ENCODE peak calls at places on chromosomes 5 and 9, in four cellular contexts. B, G, S and T are unnamed samples.

GRCh38 chr5:135320718-135321484 is 78.1 kb downstream of the MACROH2A1 start:
- DNase-seq in S (no peak), B (no peak), G (no peak), T (no peak)

GRCh38 chr5:148384389-148384756 is 615 bp downstream of the FBXO38 start:
- DNase-seq in G (no peak), B (peak; percentile 17), S (peak; percentile 14), T (no peak)

GRCh38 chr5:73311291-73312110 is 137.1 kb downstream of the FOXD1 start:
- DNase-seq in S (no peak), G (peak; percentile 47), B (peak; percentile 62), T (no peak)

GRCh38 chr5:112914584-112914983 is 7.4 kb downstream of the REEP5 start:
- DNase-seq in G (no peak), S (no peak), B (no peak), T (no peak)

GRCh38 chr9:126514037-126514821 is 99.5 kb upstream of the LMX1B start:
- DNase-seq in G (peak; percentile 30), B (peak; percentile 87), S (peak; percentile 92), T (peak; percentile 66)

GRCh38 chr5:39713224-39713911 is 288.6 kb upstream of the DAB2 start:
- DNase-seq in S (no peak), B (no peak), G (peak; percentile 93), T (no peak)

GRCh38 chr9:22216730-22217160 is 207.6 kb upstream of the CDKN2B start:
- DNase-seq in G (peak; percentile 51), B (no peak), S (no peak), T (no peak)

GRCh38 chr5:102749416-102750021 is 5.6 kb upstream of the PAM start:
- DNase-seq in B (peak; percentile 19), S (no peak), G (no peak), T (no peak)

GRCh38 chr9:89425024-89425805 is 72.7 kb downstream of the SEMA4D start:
- DNase-seq in G (no peak), B (no peak), S (no peak), T (no peak)
- TF ChIP-seq EZH2phosphoT487 in G (no peak), B (no peak), S (no peak), T (no peak)

GRCh38 chr5:87076411-87076810 is 191.3 kb upstream of the RASA1 start:
- DNase-seq in G (no peak), S (no peak), B (no peak), T (no peak)

GRCh38 chr5:87074934-87075541 is 192.6 kb upstream of the RASA1 start:
- DNase-seq in B (no peak), G (peak; percentile 78), S (no peak), T (peak; percentile 90)

GRCh38 chr5:87081511-87082372 is 185.9 kb upstream of the RASA1 start:
- DNase-seq in S (no peak), G (no peak), B (no peak), T (peak; percentile 77)

GRCh38 chr5:87076931-87077330 is 190.8 kb upstream of the RASA1 start:
- DNase-seq in G (peak; percentile 87), B (no peak), S (no peak), T (no peak)

GRCh38 chr5:87079219-87079618 is 188.5 kb upstream of the RASA1 start:
- DNase-seq in G (no peak), S (no peak), B (no peak), T (peak; percentile 27)
- TF ChIP-seq EZH2phosphoT487 in G (no peak), S (no peak), B (no peak), T (no peak)

GRCh38 chr5:10573487-10574145 is 9.7 kb downstream of the ANKRD33B start:
- DNase-seq in S (no peak), B (no peak), G (no peak), T (no peak)
- TF ChIP-seq EZH2phosphoT487 in S (no peak), B (no peak), G (no peak), T (no peak)

GRCh38 chr5:14444988-14445387 is 136.6 kb upstream of the OTULINL start:
- DNase-seq in G (peak; percentile 84), B (no peak), S (no peak), T (no peak)
- TF ChIP-seq EZH2phosphoT487 in G (no peak), B (no peak), S (no peak), T (no peak)

DNA sequence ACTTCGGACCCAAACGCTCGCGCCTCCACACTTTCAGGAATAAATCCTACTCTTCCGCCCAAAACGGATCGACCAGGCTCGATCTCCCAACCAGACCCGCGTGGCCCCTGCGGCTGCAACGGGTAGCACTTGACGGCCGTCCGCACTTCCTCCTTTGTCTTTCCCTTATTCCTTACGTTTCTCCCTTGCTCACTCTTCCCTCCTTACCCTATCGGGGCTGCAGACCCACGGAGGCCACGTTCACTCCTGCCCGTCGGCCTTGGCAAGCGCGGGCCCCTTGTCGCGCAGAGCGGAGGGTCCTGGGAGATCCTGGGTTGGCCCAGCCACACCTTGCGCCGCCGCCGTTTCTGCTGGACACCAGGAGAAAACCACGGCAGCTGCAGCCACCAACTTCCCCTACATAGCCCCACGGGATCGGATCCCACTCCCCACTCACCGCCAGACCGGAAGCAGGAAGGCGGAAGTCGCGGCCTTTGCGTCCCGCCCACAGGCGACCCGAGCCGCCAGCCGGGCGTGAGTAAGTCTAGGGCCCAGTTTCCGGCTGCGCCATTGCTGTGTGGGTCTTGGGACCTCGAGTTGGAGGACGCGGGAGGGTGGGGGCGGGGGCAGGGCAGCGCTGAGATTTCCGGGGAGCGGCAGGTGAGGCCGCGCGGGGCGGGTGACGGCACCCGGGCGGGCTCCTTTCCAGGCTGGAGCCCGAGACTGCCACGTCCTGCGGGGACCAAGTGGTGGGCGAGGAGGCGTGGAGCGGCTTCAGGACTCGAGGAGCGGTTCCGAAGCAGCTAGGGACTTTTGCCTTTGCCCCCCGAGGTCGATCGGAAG is at the start of gene SMIM15:
- DNase-seq in B (peak; percentile 91), G (peak; percentile 83), S (peak; percentile 96), T (peak; percentile 90)
- TF ChIP-seq EZH2phosphoT487 in B (no peak), G (no peak), S (no peak), T (no peak)

GRCh38 chr5:137282216-137282615 is 216.9 kb downstream of the SPOCK1 start:
- DNase-seq in G (peak; percentile 59), S (no peak), B (no peak), T (no peak)
- TF ChIP-seq EZH2phosphoT487 in G (no peak), S (no peak), B (no peak), T (no peak)

GRCh38 chr5:179316961-179317360 is 28.3 kb downstream of the ADAMTS2 start:
- DNase-seq in S (no peak), B (no peak), G (no peak), T (no peak)

GRCh38 chr5:179317411-179318192 is 27.7 kb downstream of the ADAMTS2 start:
- DNase-seq in G (no peak), B (no peak), S (no peak), T (no peak)

GRCh38 chr5:179315356-179315890 is 29.8 kb downstream of the ADAMTS2 start:
- DNase-seq in B (no peak), G (no peak), S (no peak), T (no peak)

GRCh38 chr5:179314606-179315355 is 30.5 kb downstream of the ADAMTS2 start:
- DNase-seq in B (no peak), G (no peak), S (no peak), T (no peak)

DNA sequence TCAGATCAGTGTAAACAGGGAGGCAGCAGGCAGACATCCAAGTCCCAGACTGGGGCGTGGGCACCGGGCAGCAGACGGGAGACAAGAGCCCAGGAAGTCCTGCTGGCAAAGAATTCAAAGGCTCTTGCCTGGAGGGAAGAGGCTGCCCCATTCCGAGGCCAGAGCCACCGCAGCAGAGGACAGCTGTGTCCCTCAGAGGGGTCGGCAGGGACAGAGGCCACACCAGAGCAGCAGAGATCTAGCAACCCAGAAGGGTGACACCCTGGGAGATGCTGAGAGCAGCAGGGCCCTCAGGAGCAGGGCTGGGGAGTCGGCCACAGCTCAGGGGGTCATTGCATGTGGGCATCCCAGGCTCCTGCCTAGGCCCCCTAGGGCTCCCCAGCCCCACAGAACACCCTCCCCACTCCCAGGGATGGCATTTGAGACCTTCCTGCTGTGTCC is 29.1 kb downstream of the ADAMTS2 start:
- DNase-seq in G (no peak), B (no peak), S (no peak), T (no peak)
- TF ChIP-seq EZH2phosphoT487 in G (no peak), B (no peak), S (no peak), T (no peak)

DNA sequence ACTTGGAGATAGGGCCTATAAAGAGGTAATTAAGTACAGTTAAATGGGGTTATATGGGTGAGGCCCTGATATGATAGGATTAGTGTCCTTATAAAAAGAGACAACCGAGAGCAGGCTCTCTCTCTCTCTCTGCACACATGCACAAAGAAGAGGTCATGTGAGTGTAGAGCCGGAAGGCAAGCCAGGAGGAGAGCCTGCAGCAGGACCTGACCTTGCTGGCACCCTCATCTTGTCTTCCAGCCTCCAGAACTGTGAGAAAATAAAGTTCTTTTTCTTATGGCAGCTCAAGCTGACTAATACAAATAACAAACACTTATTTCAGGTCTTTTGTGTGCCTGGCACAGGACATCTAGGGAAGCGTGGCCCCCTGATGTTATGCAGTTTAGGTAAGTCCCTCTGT is 62.1 kb downstream of the ARHGAP26 start:
- DNase-seq in S (no peak), B (no peak), G (no peak), T (no peak)
- TF ChIP-seq EZH2phosphoT487 in S (no peak), B (no peak), G (no peak), T (no peak)